ENCODE peak calls at places on chromosome 20, in eight cellular contexts. One of them, this sample, is unnamed.

GRCh38 chr20:43895235-43895634 is 19.4 kb upstream of the TOX2 start:
- DNase-seq in A673: no peak
- DNase-seq in fibroblast of mammary gland: peak; percentile 85
- DNase-seq in small intestine: no peak
- DNase-seq in epithelial cell of esophagus: no peak
- DNase-seq in choroid plexus epithelial cell: peak; percentile 68
- DNase-seq in body of pancreas: no peak
- DNase-seq in activated CD8-positive, alpha-beta memory T cell treated with anti-CD3 and anti-CD28 coated beads for 24 hours: no peak
- DNase-seq in this sample: no peak

GRCh38 chr20:22582386-22582959 is 1.9 kb downstream of the FOXA2 start:
- DNase-seq in A673: no peak
- DNase-seq in fibroblast of mammary gland: no peak
- DNase-seq in small intestine: no peak
- DNase-seq in epithelial cell of esophagus: peak; percentile 27
- DNase-seq in choroid plexus epithelial cell: no peak
- DNase-seq in body of pancreas: peak; percentile 33
- DNase-seq in activated CD8-positive, alpha-beta memory T cell treated with anti-CD3 and anti-CD28 coated beads for 24 hours: no peak
- DNase-seq in this sample: no peak

GRCh38 chr20:9136114-9136513 is 67.2 kb downstream of the PLCB4 start:
- DNase-seq in A673: no peak
- DNase-seq in fibroblast of mammary gland: no peak
- DNase-seq in small intestine: no peak
- DNase-seq in epithelial cell of esophagus: no peak
- DNase-seq in choroid plexus epithelial cell: no peak
- DNase-seq in body of pancreas: no peak
- DNase-seq in activated CD8-positive, alpha-beta memory T cell treated with anti-CD3 and anti-CD28 coated beads for 24 hours: no peak
- DNase-seq in this sample: no peak

GRCh38 chr20:58701431-58702160 is 9.0 kb downstream of the NPEPL1 start:
- DNase-seq in A673: no peak
- DNase-seq in fibroblast of mammary gland: no peak
- DNase-seq in small intestine: no peak
- DNase-seq in epithelial cell of esophagus: no peak
- DNase-seq in choroid plexus epithelial cell: no peak
- DNase-seq in body of pancreas: peak; percentile 8
- DNase-seq in activated CD8-positive, alpha-beta memory T cell treated with anti-CD3 and anti-CD28 coated beads for 24 hours: no peak
- DNase-seq in this sample: no peak

GRCh38 chr20:59525500-59526241 is 78.7 kb upstream of the PHACTR3 start:
- DNase-seq in A673: peak; percentile 75
- DNase-seq in fibroblast of mammary gland: peak; percentile 37
- DNase-seq in small intestine: peak; percentile 31
- DNase-seq in epithelial cell of esophagus: peak; percentile 29
- DNase-seq in choroid plexus epithelial cell: peak; percentile 47
- DNase-seq in body of pancreas: peak; percentile 49
- DNase-seq in activated CD8-positive, alpha-beta memory T cell treated with anti-CD3 and anti-CD28 coated beads for 24 hours: peak; percentile 64
- DNase-seq in this sample: no peak

GRCh38 chr20:41507851-41508250 is 110.3 kb downstream of the CHD6 start:
- DNase-seq in A673: no peak
- DNase-seq in fibroblast of mammary gland: no peak
- DNase-seq in small intestine: peak; percentile 14
- DNase-seq in epithelial cell of esophagus: no peak
- DNase-seq in choroid plexus epithelial cell: no peak
- DNase-seq in body of pancreas: no peak
- DNase-seq in activated CD8-positive, alpha-beta memory T cell treated with anti-CD3 and anti-CD28 coated beads for 24 hours: no peak
- DNase-seq in this sample: no peak

GRCh38 chr20:9110365-9110764 is 41.5 kb downstream of the PLCB4 start:
- DNase-seq in A673: no peak
- DNase-seq in fibroblast of mammary gland: no peak
- DNase-seq in small intestine: no peak
- DNase-seq in epithelial cell of esophagus: no peak
- DNase-seq in choroid plexus epithelial cell: peak; percentile 8
- DNase-seq in body of pancreas: no peak
- DNase-seq in activated CD8-positive, alpha-beta memory T cell treated with anti-CD3 and anti-CD28 coated beads for 24 hours: no peak
- DNase-seq in this sample: no peak

GRCh38 chr20:33647603-33648395 is 14.3 kb upstream of the C20orf144 start:
- DNase-seq in A673: no peak
- DNase-seq in fibroblast of mammary gland: peak; percentile 75
- DNase-seq in small intestine: no peak
- DNase-seq in epithelial cell of esophagus: no peak
- DNase-seq in choroid plexus epithelial cell: peak; percentile 69
- DNase-seq in body of pancreas: no peak
- DNase-seq in activated CD8-positive, alpha-beta memory T cell treated with anti-CD3 and anti-CD28 coated beads for 24 hours: no peak
- DNase-seq in this sample: no peak

GRCh38 chr20:652611-653109 is 340 bp downstream of the SRXN1 start:
- DNase-seq in A673: no peak
- DNase-seq in fibroblast of mammary gland: peak; percentile 40
- DNase-seq in small intestine: no peak
- DNase-seq in epithelial cell of esophagus: no peak
- DNase-seq in choroid plexus epithelial cell: peak; percentile 62
- DNase-seq in body of pancreas: peak; percentile 39
- DNase-seq in activated CD8-positive, alpha-beta memory T cell treated with anti-CD3 and anti-CD28 coated beads for 24 hours: no peak
- DNase-seq in this sample: no peak

This sample was measured in SK-N-MC.